ENCODE peak calls at places on chromosome 17, in ten cellular contexts. B, R, Q, W, P, K, H, Y, V and G are unnamed samples.

GRCh38 chr17:43846221-43846712 is 709 bp upstream of the CD300LG start:
- DNase-seq in B (peak), R (peak), Q (peak), W (peak), P (peak), K (peak), H (peak), Y (peak), V (peak), G (peak)

GRCh38 chr17:46796524-46796923 is 22.0 kb downstream of the WNT3 start:
- DNase-seq in B (no peak), R (no peak), Q (no peak), W (no peak), P (no peak), K (no peak), H (no peak), Y (no peak), V (no peak), G (no peak)

GRCh38 chr17:78785011-78785662 is 3.1 kb upstream of the CYTH1 start:
- DNase-seq in B (no peak), R (no peak), Q (no peak), W (no peak), P (no peak), K (no peak), H (peak), Y (no peak), V (no peak), G (no peak)

GRCh38 chr17:42288985-42289862 is 926 bp downstream of the STAT5A start:
- DNase-seq in B (peak), R (no peak), Q (no peak), W (no peak), P (no peak), K (no peak), H (peak), Y (peak), V (no peak), G (peak)

GRCh38 chr17:48961516-48962233 is 6.7 kb downstream of the GIP start:
- DNase-seq in B (no peak), R (no peak), Q (no peak), W (peak), P (no peak), K (peak), H (no peak), Y (no peak), V (no peak), G (no peak)

GRCh38 chr17:29384901-29385300 is 5.3 kb upstream of the TAOK1 start:
- DNase-seq in B (no peak), R (no peak), Q (no peak), W (no peak), P (no peak), K (no peak), H (no peak), Y (no peak), V (no peak), G (no peak)

GRCh38 chr17:58691701-58692238 is at the start of gene TEX14:
- DNase-seq in B (no peak), R (no peak), Q (peak), W (no peak), P (no peak), K (no peak), H (no peak), Y (no peak), V (no peak), G (no peak)

GRCh38 chr17:61943117-61943516 is 15.3 kb upstream of the INTS2 start:
- DNase-seq in B (no peak), R (no peak), Q (no peak), W (no peak), P (no peak), K (no peak), H (no peak), Y (no peak), V (no peak), G (no peak)

GRCh38 chr17:8310601-8311123 is 621 bp downstream of the ARHGEF15 start:
- DNase-seq in B (no peak), R (no peak), Q (peak), W (no peak), P (no peak), K (no peak), H (no peak), Y (no peak), V (no peak), G (no peak)

GRCh38 chr17:80895366-80895765 is 96.3 kb upstream of the CHMP6 start:
- DNase-seq in B (no peak), R (no peak), Q (no peak), W (no peak), P (no peak), K (no peak), H (peak), Y (no peak), V (no peak), G (no peak)

GRCh38 chr17:1561420-1562177 is 993 bp downstream of the PITPNA start:
- DNase-seq in B (no peak), R (no peak), Q (no peak), W (peak), P (peak), K (peak), H (peak), Y (peak), V (peak), G (peak)

GRCh38 chr17:73464447-73464846 is 152.6 kb upstream of the CDC42EP4 start:
- DNase-seq in B (no peak), R (no peak), Q (no peak), W (no peak), P (no peak), K (no peak), H (no peak), Y (no peak), V (no peak), G (no peak)

GRCh38 chr17:79126139-79126538 is 51.5 kb downstream of the ENGASE start:
- DNase-seq in B (no peak), R (no peak), Q (no peak), W (no peak), P (no peak), K (no peak), H (no peak), Y (no peak), V (no peak), G (no peak)

GRCh38 chr17:78120971-78121800 is 7.4 kb downstream of the TMC6 start:
- DNase-seq in B (no peak), R (no peak), Q (no peak), W (no peak), P (no peak), K (no peak), H (peak), Y (no peak), V (no peak), G (peak)

GRCh38 chr17:79400989-79401703 is 209.7 kb downstream of the RBFOX3 start:
- DNase-seq in B (peak), R (peak), Q (peak), W (peak), P (peak), K (peak), H (peak), Y (peak), V (peak), G (peak)

GRCh38 chr17:48187867-48188608 is 80.5 kb downstream of the SNX11 start:
- DNase-seq in B (peak), R (no peak), Q (no peak), W (no peak), P (no peak), K (no peak), H (no peak), Y (no peak), V (no peak), G (no peak)

GRCh38 chr17:58277107-58277506 is 3.6 kb downstream of the MPO start:
- DNase-seq in B (peak), R (no peak), Q (no peak), W (peak), P (no peak), K (no peak), H (no peak), Y (no peak), V (no peak), G (no peak)

GRCh38 chr17:58918072-58918471 is 162.4 kb downstream of the PPM1E start:
- DNase-seq in B (no peak), R (no peak), Q (no peak), W (no peak), P (no peak), K (no peak), H (no peak), Y (no peak), V (no peak), G (no peak)

GRCh38 chr17:27322026-27322425 is 28.1 kb downstream of the WSB1 start:
- DNase-seq in B (no peak), R (no peak), Q (no peak), W (no peak), P (no peak), K (no peak), H (no peak), Y (no peak), V (no peak), G (no peak)

GRCh38 chr17:31877911-31878702 is 19.1 kb upstream of the COPRS start:
- DNase-seq in B (no peak), R (no peak), Q (no peak), W (no peak), P (no peak), K (no peak), H (no peak), Y (no peak), V (no peak), G (no peak)

GRCh38 chr17:77286641-77287431 is 146.1 kb downstream of the SEC14L1 start:
- DNase-seq in B (peak), R (no peak), Q (peak), W (peak), P (peak), K (peak), H (no peak), Y (peak), V (no peak), G (no peak)

GRCh38 chr17:72187544-72187943 is 66.7 kb downstream of the SOX9 start:
- DNase-seq in B (peak), R (no peak), Q (peak), W (no peak), P (no peak), K (no peak), H (no peak), Y (peak), V (no peak), G (no peak)

GRCh38 chr17:76943781-76944213 is 75.6 kb downstream of the MGAT5B start:
- DNase-seq in B (peak), R (no peak), Q (no peak), W (no peak), P (no peak), K (no peak), H (no peak), Y (no peak), V (no peak), G (no peak)

GRCh38 chr17:921161-921560 is 58.4 kb downstream of the NXN start:
- DNase-seq in B (no peak), R (no peak), Q (no peak), W (no peak), P (no peak), K (no peak), H (no peak), Y (no peak), V (no peak), G (no peak)

GRCh38 chr17:83154311-83155127 is 75.1 kb downstream of the METRNL start:
- DNase-seq in B (no peak), R (no peak), Q (no peak), W (no peak), P (no peak), K (no peak), H (no peak), Y (no peak), V (no peak), G (no peak)

GRCh38 chr17:50479522-50480141 is 972 bp downstream of the RSAD1 start:
- DNase-seq in B (peak), R (no peak), Q (peak), W (peak), P (peak), K (peak), H (peak), Y (peak), V (peak), G (peak)